ENCODE peak calls at places on chromosomes 6 and 20, in ten cellular contexts. E is EL; Y is activated T-helper 1 cell treated with anti-CD3 and anti-CD28 coated beads, Interleukin-2, amount 50 U/mL, for 16 hours; M is naive thymus-derived CD8-positive, alpha-beta T cell; G is hippocampal formation; J is endothelial cell; U is suprapubic skin; N is RWPE2; O is H7; D is progenitor cell of endocrine pancreas. K is an unnamed sample.

GRCh38 chr20:46681032-46681854 is 8.0 kb downstream of the TP53RK start:
- DNase-seq in J (peak), M (peak), O (peak), D (peak), U (no peak), E (peak), Y (peak), G (peak), N (no peak), K (peak)

GRCh38 chr6:134553941-134554340 is 236.0 kb upstream of the SGK1 start:
- DNase-seq in N (no peak), G (no peak), Y (no peak), M (no peak), J (no peak), D (no peak), E (peak), U (no peak), O (no peak), K (no peak)

GRCh38 chr20:45470262-45470931 is 844 bp downstream of the WFDC2 start:
- DNase-seq in G (no peak), N (peak), U (no peak), Y (no peak), O (peak), E (peak), J (peak), M (peak), D (peak), K (no peak)

GRCh38 chr6:679282-679681 is 13.7 kb downstream of the EXOC2 start:
- DNase-seq in D (no peak), J (no peak), Y (no peak), O (no peak), E (no peak), U (no peak), G (no peak), M (no peak), N (no peak), K (no peak)

GRCh38 chr6:27720607-27721580 is 191.3 kb downstream of the OR2B2 start:
- DNase-seq in J (peak), U (no peak), O (peak), M (no peak), E (peak), Y (no peak), D (no peak), G (no peak), N (no peak), K (peak)

GRCh38 chr6:16982827-16983226 is 119.0 kb upstream of the STMND1 start:
- DNase-seq in J (no peak), O (no peak), D (no peak), Y (no peak), N (no peak), G (no peak), M (no peak), U (no peak), E (peak), K (no peak)

GRCh38 chr20:59163641-59164530 is at the start of gene ZNF831:
- DNase-seq in U (no peak), M (no peak), E (no peak), O (no peak), D (no peak), N (no peak), J (no peak), G (no peak), Y (no peak), K (no peak)

GRCh38 chr6:167832497-167833395 is 6.0 kb downstream of the AFDN start:
- DNase-seq in O (no peak), D (no peak), Y (no peak), J (no peak), N (no peak), G (no peak), U (no peak), E (no peak), M (no peak), K (no peak)

GRCh38 chr6:13074746-13075490 is 253.4 kb downstream of the TBC1D7 start:
- DNase-seq in J (no peak), M (no peak), U (no peak), N (no peak), E (no peak), Y (no peak), D (no peak), G (no peak), O (no peak), K (no peak)

GRCh38 chr6:5325173-5325572 is 63.9 kb downstream of the FARS2 start:
- DNase-seq in U (no peak), J (peak), G (peak), O (no peak), D (no peak), N (no peak), E (no peak), M (no peak), Y (no peak), K (no peak)

GRCh38 chr6:125863023-125863422 is 72.3 kb downstream of the NCOA7 start:
- DNase-seq in J (no peak), M (no peak), N (no peak), E (no peak), D (no peak), O (no peak), U (no peak), G (no peak), Y (no peak), K (no peak)

GRCh38 chr6:13454286-13455221 is 32.8 kb downstream of the GFOD1 start:
- DNase-seq in D (no peak), U (peak), E (peak), J (no peak), G (peak), Y (no peak), M (no peak), O (no peak), N (no peak), K (no peak)

GRCh38 chr20:10079964-10080363 is 45.2 kb downstream of the ANKEF1 start:
- DNase-seq in D (no peak), J (no peak), E (peak), Y (no peak), U (no peak), N (no peak), M (no peak), O (no peak), G (no peak), K (no peak)

GRCh38 chr20:38863024-38863851 is 57.7 kb downstream of the PPP1R16B start:
- DNase-seq in U (no peak), O (no peak), E (no peak), M (no peak), G (no peak), J (no peak), Y (no peak), N (no peak), D (no peak), K (no peak)

GRCh38 chr20:728022-728944 is 40.0 kb downstream of the SLC52A3 start:
- DNase-seq in D (peak), U (no peak), M (peak), J (peak), E (peak), O (peak), N (no peak), G (no peak), Y (no peak), K (peak)

GRCh38 chr6:18410412-18410811 is 23.3 kb downstream of the RNF144B start:
- DNase-seq in U (no peak), G (no peak), Y (no peak), N (no peak), M (no peak), D (no peak), J (no peak), O (no peak), E (no peak), K (no peak)

GRCh38 chr6:139443226-139444112 is 69.0 kb upstream of the CITED2 start:
- DNase-seq in D (no peak), N (no peak), E (peak), U (no peak), O (no peak), G (no peak), Y (no peak), M (no peak), J (no peak), K (no peak)

GRCh38 chr20:41173161-41173721 is 35.9 kb downstream of the PLCG1 start:
- DNase-seq in N (peak), G (peak), D (peak), O (peak), M (peak), J (peak), E (peak), Y (peak), U (peak), K (no peak)

K was measured in DMS 273 treated with DMSO at 0.1 percent for 48 hours.